ENCODE peak calls at places on chromosomes 5 and 9, in four cellular contexts. I is cardiac fibroblast; A is AML-193; F is CD4-positive, CD25-positive, alpha-beta regulatory T cell. M is an unnamed sample.

GRCh38 chr9:133727277-133727875 is 10.8 kb downstream of the SARDH start:
- DNase-seq in I (no peak), A (no peak), F (no peak), M (no peak)

GRCh38 chr5:81530919-81531318 is 137.0 kb upstream of the ACOT12 start:
- DNase-seq in I (no peak), A (no peak), F (no peak), M (no peak)

GRCh38 chr5:159915913-159916840 is at the start of gene ADRA1B:
- DNase-seq in I (peak), A (no peak), F (peak), M (peak)

GRCh38 chr9:71763752-71764332 is 4.5 kb downstream of the CEMIP2 start:
- DNase-seq in I (peak), A (no peak), F (no peak), M (no peak)

GRCh38 chr5:69268899-69269298 is 34.2 kb downstream of the CDK7 start:
- DNase-seq in I (no peak), A (no peak), F (no peak), M (no peak)

GRCh38 chr5:7970816-7971215 is 101.9 kb downstream of the MTRR start:
- DNase-seq in I (no peak), A (no peak), F (no peak), M (no peak)

GRCh38 chr5:153403470-153403869 is 87.0 kb upstream of the GRIA1 start:
- DNase-seq in I (no peak), A (no peak), F (no peak), M (no peak)

GRCh38 chr9:121984726-121985402 is 108.2 kb downstream of the TTLL11 start:
- DNase-seq in I (peak), A (no peak), F (no peak), M (peak)

GRCh38 chr9:121581775-121582600 is 69.4 kb upstream of the DAB2IP start:
- DNase-seq in I (no peak), A (no peak), F (no peak), M (no peak)

GRCh38 chr9:129227843-129228189 is 49.8 kb upstream of the IER5L start:
- DNase-seq in I (no peak), A (no peak), F (no peak), M (no peak)

GRCh38 chr5:126002222-126002897 is 420.8 kb upstream of the GRAMD2B start:
- DNase-seq in I (peak), A (no peak), F (no peak), M (peak)

GRCh38 chr5:14143843-14144585 is 872 bp downstream of the TRIO start:
- DNase-seq in I (peak), A (no peak), F (peak), M (no peak)

GRCh38 chr9:130343445-130343918 is 77.9 kb downstream of the HMCN2 start:
- DNase-seq in I (no peak), A (no peak), F (peak), M (no peak)

GRCh38 chr5:86175224-86175623 is 442.5 kb upstream of the COX7C start:
- DNase-seq in I (no peak), A (no peak), F (no peak), M (no peak)

GRCh38 chr9:121884057-121884512 is 209.0 kb downstream of the TTLL11 start:
- DNase-seq in I (no peak), A (no peak), F (no peak), M (no peak)

GRCh38 chr9:27538668-27539067 is 9.1 kb upstream of the MOB3B start:
- DNase-seq in I (no peak), A (no peak), F (no peak), M (no peak)

GRCh38 chr5:1401681-1402096 is 43.6 kb downstream of the SLC6A3 start:
- DNase-seq in I (no peak), A (no peak), F (no peak), M (no peak)

GRCh38 chr5:142544946-142545652 is 140.8 kb downstream of the FGF1 start:
- DNase-seq in I (peak), A (no peak), F (no peak), M (no peak)

GRCh38 chr5:73263001-73263710 is 90.2 kb downstream of the TMEM174 start:
- DNase-seq in I (no peak), A (no peak), F (no peak), M (no peak)

GRCh38 chr5:123997354-123998215 is 485.6 kb downstream of the CSNK1G3 start:
- DNase-seq in I (peak), A (no peak), F (no peak), M (no peak)

GRCh38 chr9:88521308-88521707 is 13.7 kb upstream of the NXNL2 start:
- DNase-seq in I (no peak), A (no peak), F (no peak), M (no peak)

GRCh38 chr9:134325096-134325812 is 1.0 kb upstream of the RXRA start:
- DNase-seq in I (peak), A (no peak), F (peak), M (peak)

GRCh38 chr9:113738898-113739604 is 137.1 kb upstream of the ZNF618 start:
- DNase-seq in I (peak), A (no peak), F (peak), M (no peak)

GRCh38 chr5:116595498-116595897 is 20.9 kb upstream of the SEMA6A start:
- DNase-seq in I (no peak), A (no peak), F (no peak), M (no peak)

GRCh38 chr5:150213530-150213929 is 23.7 kb downstream of the SLC6A7 start:
- DNase-seq in I (peak), A (no peak), F (no peak), M (no peak)

GRCh38 chr9:89961616-89962341 is 357.0 kb downstream of the GADD45G start:
- DNase-seq in I (peak), A (no peak), F (no peak), M (no peak)

GRCh38 chr5:158056426-158056825 is 197.5 kb upstream of the CLINT1 start:
- DNase-seq in I (no peak), A (no peak), F (no peak), M (no peak)

GRCh38 chr5:13574634-13575033 is 369.9 kb downstream of the DNAH5 start:
- DNase-seq in I (no peak), A (no peak), F (no peak), M (no peak)

GRCh38 chr5:145244788-145245187 is 590.4 kb downstream of the PRELID2 start:
- DNase-seq in I (peak), A (no peak), F (no peak), M (no peak)

GRCh38 chr5:160188151-160188967 is 40.9 kb upstream of the FABP6 start:
- DNase-seq in I (peak), A (no peak), F (no peak), M (no peak)